ENCODE peak calls at places on chromosomes 12 and 14, in four cellular contexts. T is endothelial cell, L is transverse colon, K is lower leg skin. O is an unnamed sample.

GRCh38 chr14:94132285-94132887 is 3.0 kb upstream of the IFI27L2 start:
- DNase-seq in K (peak; percentile 41), T (peak; percentile 66), L (peak; percentile 51), O (peak; percentile 74)

GRCh38 chr14:101065246-101065645 is 161.7 kb upstream of the RTL1 start:
- DNase-seq in K (no peak), L (no peak), T (no peak), O (no peak)

GRCh38 chr12:132686831-132687210 is 321 bp downstream of the POLE start:
- DNase-seq in L (no peak), T (no peak), K (no peak), O (no peak)

GRCh38 chr12:96907681-96908163 is 665 bp downstream of the NEDD1 start:
- DNase-seq in L (peak; percentile 14), T (peak; percentile 10), K (no peak), O (peak; percentile 9)

GRCh38 chr14:53620325-53620716 is 336.3 kb downstream of the BMP4 start:
- DNase-seq in T (no peak), L (no peak), K (no peak), O (no peak)

GRCh38 chr12:12717586-12718381 is 616 bp downstream of the CDKN1B start:
- DNase-seq in T (peak; percentile 25), L (peak; percentile 33), K (no peak), O (no peak)

GRCh38 chr12:82486524-82487235 is 128.4 kb downstream of the METTL25 start:
- DNase-seq in L (no peak), K (no peak), T (no peak), O (no peak)

GRCh38 chr12:82299617-82300016 is 58.6 kb downstream of the CCDC59 start:
- DNase-seq in K (no peak), T (no peak), L (no peak), O (no peak)

GRCh38 chr12:43957732-43958131 is 121.9 kb downstream of the TMEM117 start:
- DNase-seq in L (no peak), K (no peak), T (peak; percentile 41), O (peak; percentile 25)

GRCh38 chr12:24396266-24396665 is 446.8 kb upstream of the SOX5 start:
- DNase-seq in L (no peak), T (no peak), K (no peak), O (no peak)

GRCh38 chr12:6047249-6048227 is 76.9 kb downstream of the VWF start:
- DNase-seq in L (no peak), K (no peak), T (no peak), O (no peak)

DNA sequence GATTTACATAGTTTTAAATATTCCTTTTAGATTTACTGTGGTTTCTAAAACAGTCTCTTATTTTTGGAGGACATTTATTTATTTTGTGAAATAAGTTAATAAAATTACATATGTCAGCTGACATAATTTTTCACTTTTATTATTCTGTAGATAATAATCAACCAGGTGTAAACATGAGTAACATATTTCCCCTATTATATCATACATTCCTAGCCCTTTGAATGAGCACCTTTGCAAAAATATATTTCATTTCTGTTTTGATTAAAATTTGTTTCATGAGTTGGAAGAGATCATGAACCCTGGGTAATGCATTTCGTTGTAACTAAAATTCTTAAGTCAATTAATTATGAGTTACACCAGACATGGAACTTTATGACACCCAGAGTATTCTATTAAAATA is 56.3 kb downstream of the SLC16A7 start:
- DNase-seq in T (no peak), K (no peak), L (no peak), O (no peak)
- TF ChIP-seq CTCF in T (no peak), K (no peak), L (no peak), O (no peak)

DNA sequence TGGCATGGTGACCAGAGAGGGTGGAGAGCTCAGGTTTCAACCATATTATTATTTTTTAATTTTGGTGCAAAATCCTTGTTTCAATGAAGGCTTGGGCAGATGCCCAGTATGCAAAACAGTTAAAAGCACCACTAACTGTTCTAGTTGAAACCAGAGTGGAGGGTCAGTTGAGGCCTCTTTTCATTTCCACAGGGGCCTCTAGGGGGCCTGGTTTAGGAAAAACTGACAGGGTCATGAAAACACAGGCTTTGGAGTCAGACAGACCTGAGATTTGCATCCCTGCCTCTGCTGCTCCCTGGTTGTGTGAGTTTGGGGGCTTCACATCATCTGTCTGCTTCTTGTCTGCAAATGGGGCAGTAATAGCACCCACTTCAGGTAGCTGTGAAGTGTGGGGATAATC is 3.3 kb upstream of the RPH3A start:
- DNase-seq in T (peak; percentile 19), L (no peak), K (no peak), O (no peak)
- TF ChIP-seq CTCF in T (no peak), L (no peak), K (no peak), O (no peak)

DNA sequence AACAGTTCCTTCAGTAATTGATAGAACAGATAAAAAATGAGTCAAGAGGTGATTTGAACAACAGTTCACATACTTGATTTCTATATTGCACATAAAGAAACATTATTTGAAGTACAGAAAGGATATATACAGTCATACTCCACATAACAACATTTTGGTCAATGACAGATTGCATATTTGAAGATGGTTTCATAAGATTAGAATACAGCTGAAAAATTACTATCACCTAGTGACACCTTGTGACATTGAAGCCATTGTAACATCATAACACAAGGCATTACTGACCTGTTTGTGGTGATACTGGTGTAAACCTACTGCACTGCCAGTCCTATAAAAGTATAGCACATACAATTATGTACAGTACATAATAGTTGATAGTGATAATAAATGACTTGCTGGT is 43.1 kb upstream of the ABCC9 start:
- DNase-seq in T (no peak), K (no peak), L (no peak), O (no peak)
- TF ChIP-seq CTCF in T (no peak), K (no peak), L (no peak), O (no peak)

DNA sequence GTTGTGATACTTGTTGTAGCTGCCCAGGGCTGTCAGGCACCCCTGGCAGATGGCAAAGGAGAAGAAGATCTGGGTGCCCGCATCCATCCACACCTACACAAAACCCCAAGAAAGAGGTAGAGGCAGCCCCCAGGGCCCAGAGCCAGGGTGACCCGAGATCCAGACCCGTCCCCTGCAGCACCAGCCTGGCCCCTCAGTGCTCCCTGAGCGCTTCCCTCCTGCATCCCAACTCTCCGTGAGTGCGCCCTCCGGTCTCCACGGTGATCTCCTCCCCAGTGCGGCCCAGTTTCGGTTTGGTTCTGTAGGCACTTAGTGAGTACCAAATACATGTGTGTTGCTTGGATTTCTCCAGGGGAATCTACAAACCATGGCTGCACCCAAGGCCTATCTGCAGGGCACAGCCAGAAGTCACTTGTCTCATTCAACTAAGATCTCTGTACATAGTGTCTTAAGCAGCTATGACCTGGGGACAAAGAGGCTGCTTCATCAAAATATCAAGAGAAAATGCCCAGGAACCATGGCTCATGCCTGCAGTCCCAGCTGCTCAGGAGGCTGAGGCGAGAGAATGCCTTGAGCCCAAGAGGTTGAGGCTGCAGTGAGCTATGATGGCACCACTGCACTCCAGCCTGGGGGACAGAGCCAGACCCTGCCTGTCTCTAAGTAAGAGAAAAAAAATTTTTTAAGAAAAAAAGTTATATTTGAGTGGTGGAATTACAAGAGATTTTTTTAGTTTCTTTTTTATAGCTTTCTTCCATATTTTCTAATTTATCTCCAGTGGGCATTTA is 15.9 kb downstream of the SLC6A12 start:
- DNase-seq in K (no peak), T (no peak), L (no peak), O (no peak)
- TF ChIP-seq CTCF in K (no peak), T (no peak), L (no peak), O (no peak)

GRCh38 chr12:110931315-110931728 is 10.9 kb upstream of the MYL2 start:
- DNase-seq in K (no peak), L (no peak), T (no peak), O (no peak)

GRCh38 chr12:110933326-110933974 is 13.1 kb upstream of the MYL2 start:
- DNase-seq in T (no peak), K (no peak), L (no peak), O (no peak)

GRCh38 chr12:110930348-110931314 is 10.3 kb upstream of the MYL2 start:
- DNase-seq in L (no peak), K (no peak), T (no peak), O (no peak)

GRCh38 chr12:110934093-110934852 is 13.9 kb upstream of the MYL2 start:
- DNase-seq in L (no peak), K (no peak), T (no peak), O (peak; percentile 22)

DNA sequence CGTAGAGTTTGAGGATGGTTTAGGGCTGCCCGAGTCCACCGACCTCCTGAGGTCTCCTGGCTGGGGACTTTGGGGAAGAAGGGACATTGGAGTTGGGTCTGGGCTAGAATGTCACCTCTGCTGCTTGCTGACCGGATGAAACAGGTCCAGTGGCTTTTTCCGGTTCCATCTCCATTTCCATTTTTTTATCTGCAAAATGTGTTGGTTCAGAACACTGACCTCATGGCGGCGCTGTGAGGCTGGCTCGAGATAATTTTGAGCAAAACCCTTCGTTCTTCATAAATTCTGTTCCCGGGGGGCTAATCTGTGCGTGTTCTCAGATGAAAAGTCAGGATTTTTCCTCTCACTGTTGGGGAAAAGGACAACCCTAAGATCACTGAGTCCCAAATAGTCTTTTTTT is 11.7 kb upstream of the MYL2 start:
- DNase-seq in L (no peak), K (no peak), T (peak; percentile 27), O (no peak)
- TF ChIP-seq CTCF in L (no peak), K (no peak), T (peak; percentile 42), O (no peak)

GRCh38 chr12:48084066-48084465 is 21.8 kb downstream of the SENP1 start:
- DNase-seq in L (no peak), T (no peak), K (no peak), O (no peak)
- TF ChIP-seq CTCF in L (no peak), T (no peak), K (no peak), O (no peak)

GRCh38 chr14:66315548-66315947 is 170.6 kb upstream of the CCDC196 start:
- DNase-seq in T (no peak), K (no peak), L (no peak), O (no peak)
- TF ChIP-seq CTCF in T (peak; percentile 16), K (no peak), L (no peak), O (no peak)

O was measured in Calu3.